ENCODE peak calls at places on chromosomes 7 and 10, in five cellular contexts. One of them, this sample, is unnamed.

GRCh38 chr10:1846050-1846449 is 108.7 kb upstream of the ADARB2 start:
- DNase-seq in HepG2: no peak
- DNase-seq in H1: no peak
- DNase-seq in K562: no peak
- DNase-seq in SK-N-SH: no peak
- DNase-seq in this sample: no peak

GRCh38 chr7:144513332-144513731 is 109.8 kb upstream of the NOBOX start:
- DNase-seq in HepG2: no peak
- DNase-seq in H1: no peak
- DNase-seq in K562: peak; percentile 12
- DNase-seq in SK-N-SH: no peak
- DNase-seq in this sample: peak; percentile 7

GRCh38 chr10:52578871-52579405 is 193.6 kb downstream of the MBL2 start:
- DNase-seq in HepG2: no peak
- DNase-seq in H1: no peak
- DNase-seq in K562: no peak
- DNase-seq in SK-N-SH: no peak
- DNase-seq in this sample: no peak

GRCh38 chr10:119531067-119531466 is 11.5 kb downstream of the RGS10 start:
- DNase-seq in HepG2: peak; percentile 54
- DNase-seq in H1: no peak
- DNase-seq in K562: no peak
- DNase-seq in SK-N-SH: no peak
- DNase-seq in this sample: no peak

GRCh38 chr10:131641231-131641630 is 259.6 kb upstream of the PPP2R2D start:
- DNase-seq in HepG2: peak; percentile 43
- DNase-seq in H1: peak; percentile 34
- DNase-seq in K562: no peak
- DNase-seq in SK-N-SH: no peak
- DNase-seq in this sample: no peak

GRCh38 chr7:130896051-130896881 is 162.3 kb upstream of the KLF14 start:
- DNase-seq in HepG2: no peak
- DNase-seq in H1: no peak
- DNase-seq in K562: peak; percentile 61
- DNase-seq in SK-N-SH: no peak
- DNase-seq in this sample: no peak

GRCh38 chr10:132048294-132048667 is 17.5 kb upstream of the JAKMIP3 start:
- DNase-seq in HepG2: peak; percentile 40
- DNase-seq in H1: no peak
- DNase-seq in K562: no peak
- DNase-seq in SK-N-SH: no peak
- DNase-seq in this sample: no peak

GRCh38 chr7:55020481-55020871 is 1.7 kb downstream of the EGFR start:
- DNase-seq in HepG2: no peak
- DNase-seq in H1: no peak
- DNase-seq in K562: no peak
- DNase-seq in SK-N-SH: no peak
- DNase-seq in this sample: no peak

GRCh38 chr7:107427462-107427861 is 42.4 kb upstream of the GPR22 start:
- DNase-seq in HepG2: no peak
- DNase-seq in H1: no peak
- DNase-seq in K562: no peak
- DNase-seq in SK-N-SH: no peak
- DNase-seq in this sample: no peak

GRCh38 chr10:34922138-34922537 is 107.0 kb upstream of the PARD3 start:
- DNase-seq in HepG2: no peak
- DNase-seq in H1: no peak
- DNase-seq in K562: no peak
- DNase-seq in SK-N-SH: no peak
- DNase-seq in this sample: no peak

GRCh38 chr10:77229704-77230103 is 407.9 kb downstream of the KCNMA1 start:
- DNase-seq in HepG2: no peak
- DNase-seq in H1: no peak
- DNase-seq in K562: no peak
- DNase-seq in SK-N-SH: no peak
- DNase-seq in this sample: no peak

GRCh38 chr7:137130751-137131158 is 212.8 kb downstream of the PTN start:
- DNase-seq in HepG2: peak; percentile 21
- DNase-seq in H1: no peak
- DNase-seq in K562: no peak
- DNase-seq in SK-N-SH: no peak
- DNase-seq in this sample: no peak

GRCh38 chr10:33657154-33657900 is 322.9 kb upstream of the NRP1 start:
- DNase-seq in HepG2: peak; percentile 71
- DNase-seq in H1: no peak
- DNase-seq in K562: no peak
- DNase-seq in SK-N-SH: peak; percentile 32
- DNase-seq in this sample: no peak

GRCh38 chr10:116733566-116733965 is 8.8 kb downstream of the HSPA12A start:
- DNase-seq in HepG2: no peak
- DNase-seq in H1: no peak
- DNase-seq in K562: no peak
- DNase-seq in SK-N-SH: no peak
- DNase-seq in this sample: no peak

GRCh38 chr10:93219347-93219746 is 145.7 kb downstream of the CYP26A1 start:
- DNase-seq in HepG2: no peak
- DNase-seq in H1: no peak
- DNase-seq in K562: no peak
- DNase-seq in SK-N-SH: no peak
- DNase-seq in this sample: no peak

GRCh38 chr10:85548038-85548437 is 818.6 kb downstream of the GRID1 start:
- DNase-seq in HepG2: peak; percentile 16
- DNase-seq in H1: no peak
- DNase-seq in K562: no peak
- DNase-seq in SK-N-SH: peak; percentile 21
- DNase-seq in this sample: no peak

GRCh38 chr10:105727131-105727530 is 1086.0 kb downstream of the SORCS3 start:
- DNase-seq in HepG2: no peak
- DNase-seq in H1: no peak
- DNase-seq in K562: no peak
- DNase-seq in SK-N-SH: no peak
- DNase-seq in this sample: no peak

GRCh38 chr10:1152386-1153252 is 96.4 kb downstream of the WDR37 start:
- DNase-seq in HepG2: no peak
- DNase-seq in H1: peak; percentile 40
- DNase-seq in K562: no peak
- DNase-seq in SK-N-SH: no peak
- DNase-seq in this sample: no peak

GRCh38 chr10:101022967-101023705 is 7.8 kb downstream of the PDZD7 start:
- DNase-seq in HepG2: no peak
- DNase-seq in H1: no peak
- DNase-seq in K562: no peak
- DNase-seq in SK-N-SH: no peak
- DNase-seq in this sample: no peak

GRCh38 chr10:132393695-132394181 is 3.3 kb upstream of the PWWP2B start:
- DNase-seq in HepG2: no peak
- DNase-seq in H1: no peak
- DNase-seq in K562: no peak
- DNase-seq in SK-N-SH: no peak
- DNase-seq in this sample: no peak

GRCh38 chr7:111108526-111108925 is 17.6 kb downstream of the LRRN3 start:
- DNase-seq in HepG2: peak; percentile 4
- DNase-seq in H1: no peak
- DNase-seq in K562: no peak
- DNase-seq in SK-N-SH: no peak
- DNase-seq in this sample: no peak

GRCh38 chr10:52586710-52587109 is 185.9 kb downstream of the MBL2 start:
- DNase-seq in HepG2: no peak
- DNase-seq in H1: no peak
- DNase-seq in K562: no peak
- DNase-seq in SK-N-SH: no peak
- DNase-seq in this sample: no peak

GRCh38 chr7:45716380-45717203 is 142.4 kb downstream of the ADCY1 start:
- DNase-seq in HepG2: no peak
- DNase-seq in H1: no peak
- DNase-seq in K562: peak; percentile 16
- DNase-seq in SK-N-SH: peak; percentile 9
- DNase-seq in this sample: no peak

GRCh38 chr10:130425881-130426435 is 289.8 kb downstream of the GLRX3 start:
- DNase-seq in HepG2: no peak
- DNase-seq in H1: no peak
- DNase-seq in K562: no peak
- DNase-seq in SK-N-SH: no peak
- DNase-seq in this sample: no peak

GRCh38 chr10:7887417-7887816 is 69.1 kb downstream of the TAF3 start:
- DNase-seq in HepG2: no peak
- DNase-seq in H1: no peak
- DNase-seq in K562: peak; percentile 68
- DNase-seq in SK-N-SH: no peak
- DNase-seq in this sample: no peak

GRCh38 chr7:79673969-79674368 is 220.5 kb upstream of the MAGI2 start:
- DNase-seq in HepG2: no peak
- DNase-seq in H1: no peak
- DNase-seq in K562: no peak
- DNase-seq in SK-N-SH: no peak
- DNase-seq in this sample: no peak
- TF ChIP-seq POLR2AphosphoS5 in HepG2: no peak
- TF ChIP-seq POLR2AphosphoS5 in H1: no peak
- TF ChIP-seq POLR2AphosphoS5 in K562: no peak
- TF ChIP-seq POLR2AphosphoS5 in SK-N-SH: no peak
- TF ChIP-seq POLR2AphosphoS5 in this sample: no peak

GRCh38 chr10:118467200-118467599 is 125.1 kb upstream of the FAM204A start:
- DNase-seq in HepG2: no peak
- DNase-seq in H1: no peak
- DNase-seq in K562: no peak
- DNase-seq in SK-N-SH: no peak
- DNase-seq in this sample: no peak

GRCh38 chr10:118472961-118473675 is 122.3 kb downstream of the PRLHR start:
- DNase-seq in HepG2: no peak
- DNase-seq in H1: no peak
- DNase-seq in K562: no peak
- DNase-seq in SK-N-SH: no peak
- DNase-seq in this sample: peak; percentile 24

GRCh38 chr10:118472415-118472814 is 123.0 kb downstream of the PRLHR start:
- DNase-seq in HepG2: no peak
- DNase-seq in H1: no peak
- DNase-seq in K562: no peak
- DNase-seq in SK-N-SH: no peak
- DNase-seq in this sample: no peak

GRCh38 chr10:118471863-118472262 is 123.6 kb downstream of the PRLHR start:
- DNase-seq in HepG2: no peak
- DNase-seq in H1: no peak
- DNase-seq in K562: no peak
- DNase-seq in SK-N-SH: no peak
- DNase-seq in this sample: no peak

DNA sequence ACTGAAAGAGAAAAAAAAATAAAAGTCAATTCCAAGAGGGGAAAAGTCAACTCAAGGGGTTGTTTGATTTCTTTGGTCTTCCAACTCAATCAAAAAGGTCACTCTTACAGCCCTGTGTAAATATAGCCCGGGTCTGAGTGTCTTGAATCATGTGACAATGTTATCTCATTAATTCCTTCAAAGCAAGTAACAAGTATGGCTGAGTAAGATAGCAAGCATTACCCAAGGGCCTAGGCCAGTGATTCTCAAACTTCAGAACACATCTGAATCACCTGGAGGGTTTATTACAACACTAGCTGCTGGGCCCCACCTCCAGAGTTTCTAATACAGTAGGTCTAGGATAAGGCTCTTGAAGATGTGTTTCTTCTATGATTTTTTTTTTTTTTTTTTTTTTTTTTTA is 125.0 kb downstream of the PRLHR start:
- DNase-seq in HepG2: no peak
- DNase-seq in H1: no peak
- DNase-seq in K562: peak; percentile 37
- DNase-seq in SK-N-SH: no peak
- DNase-seq in this sample: no peak
- TF ChIP-seq GABPA in HepG2: no peak
- TF ChIP-seq GABPA in H1: no peak
- TF ChIP-seq GABPA in K562: no peak
- TF ChIP-seq GABPA in SK-N-SH: no peak
- TF ChIP-seq GABPA in this sample: no peak

GRCh38 chr10:95335933-95336699 is 45.3 kb upstream of the PDLIM1 start:
- DNase-seq in HepG2: peak; percentile 89
- DNase-seq in H1: no peak
- DNase-seq in K562: no peak
- DNase-seq in SK-N-SH: no peak
- DNase-seq in this sample: no peak

GRCh38 chr10:95336702-95337101 is 45.9 kb upstream of the PDLIM1 start:
- DNase-seq in HepG2: no peak
- DNase-seq in H1: no peak
- DNase-seq in K562: peak; percentile 45
- DNase-seq in SK-N-SH: no peak
- DNase-seq in this sample: no peak

GRCh38 chr10:95332666-95333249 is 42.0 kb upstream of the PDLIM1 start:
- DNase-seq in HepG2: no peak
- DNase-seq in H1: no peak
- DNase-seq in K562: no peak
- DNase-seq in SK-N-SH: no peak
- DNase-seq in this sample: no peak

GRCh38 chr10:95334793-95335120 is 44.0 kb upstream of the PDLIM1 start:
- DNase-seq in HepG2: no peak
- DNase-seq in H1: no peak
- DNase-seq in K562: no peak
- DNase-seq in SK-N-SH: no peak
- DNase-seq in this sample: no peak

DNA sequence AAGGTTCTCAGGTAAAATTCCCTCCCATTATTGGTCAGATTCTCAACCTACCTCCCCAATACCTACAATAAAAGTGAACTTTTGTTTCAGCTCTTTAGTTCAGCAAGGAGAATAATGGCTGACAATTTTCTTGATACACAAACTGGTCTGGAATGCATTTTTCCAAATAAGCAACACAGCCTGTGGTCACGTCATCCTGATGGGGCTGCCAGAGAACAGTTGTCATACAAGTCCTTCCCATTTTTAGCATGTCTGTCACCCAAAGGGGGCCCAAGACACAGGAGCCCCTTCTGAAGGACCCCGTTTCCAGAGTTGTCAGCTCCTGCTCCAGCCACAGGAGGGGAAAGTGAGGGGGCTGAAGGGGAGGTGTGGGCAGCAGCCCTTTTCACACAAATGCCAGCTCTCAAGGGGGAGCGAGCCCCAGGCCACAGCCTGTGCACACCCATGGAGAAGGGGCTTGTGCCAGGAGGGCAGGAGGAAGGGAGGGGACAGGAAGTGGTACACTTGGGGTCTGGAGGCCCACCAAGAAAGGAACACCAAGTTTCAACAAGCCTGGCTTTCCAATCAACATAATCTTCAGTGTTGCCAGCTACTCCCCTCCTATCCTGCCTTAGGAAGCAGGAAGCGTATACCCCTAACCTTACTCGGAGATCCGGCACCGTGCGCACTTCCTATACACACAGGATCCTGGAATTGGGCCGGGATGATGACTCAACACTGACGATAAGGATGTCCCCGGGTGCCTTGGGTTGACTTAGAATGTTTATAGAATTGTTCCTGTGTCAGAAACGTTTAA is 43.4 kb upstream of the PDLIM1 start:
- DNase-seq in HepG2: no peak
- DNase-seq in H1: no peak
- DNase-seq in K562: no peak
- DNase-seq in SK-N-SH: no peak
- DNase-seq in this sample: no peak
- TF ChIP-seq POLR2AphosphoS5 in HepG2: no peak
- TF ChIP-seq POLR2AphosphoS5 in H1: no peak
- TF ChIP-seq POLR2AphosphoS5 in K562: no peak
- TF ChIP-seq POLR2AphosphoS5 in SK-N-SH: no peak
- TF ChIP-seq POLR2AphosphoS5 in this sample: no peak

GRCh38 chr10:123165445-123166072 is 11.4 kb downstream of the BUB3 start:
- DNase-seq in HepG2: no peak
- DNase-seq in H1: no peak
- DNase-seq in K562: no peak
- DNase-seq in SK-N-SH: peak; percentile 40
- DNase-seq in this sample: no peak
- TF ChIP-seq GABPA in HepG2: no peak
- TF ChIP-seq GABPA in H1: no peak
- TF ChIP-seq GABPA in K562: no peak
- TF ChIP-seq GABPA in SK-N-SH: no peak
- TF ChIP-seq GABPA in this sample: no peak

GRCh38 chr10:22321156-22321711 is 335 bp downstream of the BMI1 start:
- DNase-seq in HepG2: peak; percentile 35
- DNase-seq in H1: peak; percentile 82
- DNase-seq in K562: peak; percentile 82
- DNase-seq in SK-N-SH: peak; percentile 80
- DNase-seq in this sample: no peak
- TF ChIP-seq POLR2AphosphoS5 in HepG2: peak; percentile 18
- TF ChIP-seq POLR2AphosphoS5 in H1: no peak
- TF ChIP-seq POLR2AphosphoS5 in K562: peak; percentile 73
- TF ChIP-seq POLR2AphosphoS5 in SK-N-SH: no peak
- TF ChIP-seq POLR2AphosphoS5 in this sample: peak; percentile 44

This sample was measured in HL-60.